ENCODE peak calls at places on chromosome 11, in nine cellular contexts. One of them, this sample, is unnamed.
A peak's percentile ranks its signal among the peaks of the same experiment; 100 is the strongest.

GRCh38 chr11:14500181-14500651 is 605 bp upstream of the COPB1 start:
- DNase-seq in CD8-positive, alpha-beta T cell: peak; percentile 56
- DNase-seq in prostate gland: peak; percentile 67
- DNase-seq in head of caudate nucleus: peak; percentile 24
- DNase-seq in activated T-cell treated with anti-CD3 and anti-CD28 coated beads, Interleukin-2, amount 50 U/mL, for 4 hours: peak; percentile 38
- DNase-seq in BJ: peak; percentile 9
- DNase-seq in cardiac fibroblast: peak; percentile 59
- DNase-seq in fibroblast of pulmonary artery: peak; percentile 61
- DNase-seq in activated CD4-positive, alpha-beta T cell treated with anti-CD3 and anti-CD28 coated beads for 48 hours: peak; percentile 60
- DNase-seq in this sample: peak; percentile 26

GRCh38 chr11:93169950-93170561 is 27.7 kb downstream of the SLC36A4 start:
- DNase-seq in CD8-positive, alpha-beta T cell: no peak
- DNase-seq in prostate gland: no peak
- DNase-seq in head of caudate nucleus: no peak
- DNase-seq in activated T-cell treated with anti-CD3 and anti-CD28 coated beads, Interleukin-2, amount 50 U/mL, for 4 hours: no peak
- DNase-seq in BJ: no peak
- DNase-seq in cardiac fibroblast: peak; percentile 36
- DNase-seq in fibroblast of pulmonary artery: peak; percentile 55
- DNase-seq in activated CD4-positive, alpha-beta T cell treated with anti-CD3 and anti-CD28 coated beads for 48 hours: no peak
- DNase-seq in this sample: no peak

GRCh38 chr11:60328460-60328859 is 1.4 kb downstream of the MS4A6E start:
- DNase-seq in CD8-positive, alpha-beta T cell: no peak
- DNase-seq in prostate gland: no peak
- DNase-seq in head of caudate nucleus: no peak
- DNase-seq in activated T-cell treated with anti-CD3 and anti-CD28 coated beads, Interleukin-2, amount 50 U/mL, for 4 hours: no peak
- DNase-seq in BJ: no peak
- DNase-seq in cardiac fibroblast: no peak
- DNase-seq in fibroblast of pulmonary artery: no peak
- DNase-seq in activated CD4-positive, alpha-beta T cell treated with anti-CD3 and anti-CD28 coated beads for 48 hours: no peak
- DNase-seq in this sample: no peak

GRCh38 chr11:120547871-120548681 is 36.5 kb downstream of the GRIK4 start:
- DNase-seq in CD8-positive, alpha-beta T cell: no peak
- DNase-seq in prostate gland: peak; percentile 62
- DNase-seq in head of caudate nucleus: peak; percentile 90
- DNase-seq in activated T-cell treated with anti-CD3 and anti-CD28 coated beads, Interleukin-2, amount 50 U/mL, for 4 hours: no peak
- DNase-seq in BJ: peak; percentile 90
- DNase-seq in cardiac fibroblast: peak; percentile 94
- DNase-seq in fibroblast of pulmonary artery: peak; percentile 94
- DNase-seq in activated CD4-positive, alpha-beta T cell treated with anti-CD3 and anti-CD28 coated beads for 48 hours: no peak
- DNase-seq in this sample: peak; percentile 72

GRCh38 chr11:45285931-45286632 is at the start of gene SYT13:
- DNase-seq in CD8-positive, alpha-beta T cell: no peak
- DNase-seq in prostate gland: peak; percentile 60
- DNase-seq in head of caudate nucleus: peak; percentile 51
- DNase-seq in activated T-cell treated with anti-CD3 and anti-CD28 coated beads, Interleukin-2, amount 50 U/mL, for 4 hours: no peak
- DNase-seq in BJ: no peak
- DNase-seq in cardiac fibroblast: no peak
- DNase-seq in fibroblast of pulmonary artery: no peak
- DNase-seq in activated CD4-positive, alpha-beta T cell treated with anti-CD3 and anti-CD28 coated beads for 48 hours: no peak
- DNase-seq in this sample: no peak

GRCh38 chr11:112216591-112217105 is 9.6 kb upstream of the PTS start:
- DNase-seq in CD8-positive, alpha-beta T cell: no peak
- DNase-seq in prostate gland: no peak
- DNase-seq in head of caudate nucleus: no peak
- DNase-seq in activated T-cell treated with anti-CD3 and anti-CD28 coated beads, Interleukin-2, amount 50 U/mL, for 4 hours: no peak
- DNase-seq in BJ: peak; percentile 27
- DNase-seq in cardiac fibroblast: no peak
- DNase-seq in fibroblast of pulmonary artery: peak; percentile 38
- DNase-seq in activated CD4-positive, alpha-beta T cell treated with anti-CD3 and anti-CD28 coated beads for 48 hours: no peak
- DNase-seq in this sample: no peak

GRCh38 chr11:20193307-20193706 is 33.0 kb upstream of the DBX1 start:
- DNase-seq in CD8-positive, alpha-beta T cell: no peak
- DNase-seq in prostate gland: no peak
- DNase-seq in head of caudate nucleus: no peak
- DNase-seq in activated T-cell treated with anti-CD3 and anti-CD28 coated beads, Interleukin-2, amount 50 U/mL, for 4 hours: no peak
- DNase-seq in BJ: no peak
- DNase-seq in cardiac fibroblast: no peak
- DNase-seq in fibroblast of pulmonary artery: no peak
- DNase-seq in activated CD4-positive, alpha-beta T cell treated with anti-CD3 and anti-CD28 coated beads for 48 hours: no peak
- DNase-seq in this sample: no peak

GRCh38 chr11:126829716-126830115 is 170.9 kb downstream of the KIRREL3 start:
- DNase-seq in CD8-positive, alpha-beta T cell: no peak
- DNase-seq in prostate gland: no peak
- DNase-seq in head of caudate nucleus: no peak
- DNase-seq in activated T-cell treated with anti-CD3 and anti-CD28 coated beads, Interleukin-2, amount 50 U/mL, for 4 hours: no peak
- DNase-seq in BJ: no peak
- DNase-seq in cardiac fibroblast: no peak
- DNase-seq in fibroblast of pulmonary artery: no peak
- DNase-seq in activated CD4-positive, alpha-beta T cell treated with anti-CD3 and anti-CD28 coated beads for 48 hours: no peak
- DNase-seq in this sample: no peak

GRCh38 chr11:118628432-118628831 is 21.0 kb downstream of the PHLDB1 start:
- DNase-seq in CD8-positive, alpha-beta T cell: no peak
- DNase-seq in prostate gland: no peak
- DNase-seq in head of caudate nucleus: peak; percentile 66
- DNase-seq in activated T-cell treated with anti-CD3 and anti-CD28 coated beads, Interleukin-2, amount 50 U/mL, for 4 hours: no peak
- DNase-seq in BJ: no peak
- DNase-seq in cardiac fibroblast: no peak
- DNase-seq in fibroblast of pulmonary artery: no peak
- DNase-seq in activated CD4-positive, alpha-beta T cell treated with anti-CD3 and anti-CD28 coated beads for 48 hours: no peak
- DNase-seq in this sample: no peak

GRCh38 chr11:72426054-72426757 is 8.1 kb downstream of the CLPB start:
- DNase-seq in CD8-positive, alpha-beta T cell: no peak
- DNase-seq in prostate gland: no peak
- DNase-seq in head of caudate nucleus: no peak
- DNase-seq in activated T-cell treated with anti-CD3 and anti-CD28 coated beads, Interleukin-2, amount 50 U/mL, for 4 hours: no peak
- DNase-seq in BJ: no peak
- DNase-seq in cardiac fibroblast: no peak
- DNase-seq in fibroblast of pulmonary artery: no peak
- DNase-seq in activated CD4-positive, alpha-beta T cell treated with anti-CD3 and anti-CD28 coated beads for 48 hours: no peak
- DNase-seq in this sample: no peak

GRCh38 chr11:92948116-92948515 is 21.3 kb upstream of the MTNR1B start:
- DNase-seq in CD8-positive, alpha-beta T cell: no peak
- DNase-seq in prostate gland: no peak
- DNase-seq in head of caudate nucleus: no peak
- DNase-seq in activated T-cell treated with anti-CD3 and anti-CD28 coated beads, Interleukin-2, amount 50 U/mL, for 4 hours: no peak
- DNase-seq in BJ: no peak
- DNase-seq in cardiac fibroblast: no peak
- DNase-seq in fibroblast of pulmonary artery: no peak
- DNase-seq in activated CD4-positive, alpha-beta T cell treated with anti-CD3 and anti-CD28 coated beads for 48 hours: no peak
- DNase-seq in this sample: no peak

GRCh38 chr11:120712862-120713770 is 201.6 kb downstream of the GRIK4 start:
- DNase-seq in CD8-positive, alpha-beta T cell: no peak
- DNase-seq in prostate gland: no peak
- DNase-seq in head of caudate nucleus: no peak
- DNase-seq in activated T-cell treated with anti-CD3 and anti-CD28 coated beads, Interleukin-2, amount 50 U/mL, for 4 hours: no peak
- DNase-seq in BJ: no peak
- DNase-seq in cardiac fibroblast: no peak
- DNase-seq in fibroblast of pulmonary artery: no peak
- DNase-seq in activated CD4-positive, alpha-beta T cell treated with anti-CD3 and anti-CD28 coated beads for 48 hours: no peak
- DNase-seq in this sample: no peak

GRCh38 chr11:94732617-94733292 is 35.4 kb upstream of the AMOTL1 start:
- DNase-seq in CD8-positive, alpha-beta T cell: no peak
- DNase-seq in prostate gland: no peak
- DNase-seq in head of caudate nucleus: no peak
- DNase-seq in activated T-cell treated with anti-CD3 and anti-CD28 coated beads, Interleukin-2, amount 50 U/mL, for 4 hours: no peak
- DNase-seq in BJ: peak; percentile 62
- DNase-seq in cardiac fibroblast: peak; percentile 80
- DNase-seq in fibroblast of pulmonary artery: peak; percentile 90
- DNase-seq in activated CD4-positive, alpha-beta T cell treated with anti-CD3 and anti-CD28 coated beads for 48 hours: no peak
- DNase-seq in this sample: no peak

GRCh38 chr11:44950036-44950624 is 553 bp downstream of the TP53I11 start:
- DNase-seq in CD8-positive, alpha-beta T cell: peak; percentile 32
- DNase-seq in prostate gland: peak; percentile 39
- DNase-seq in head of caudate nucleus: no peak
- DNase-seq in activated T-cell treated with anti-CD3 and anti-CD28 coated beads, Interleukin-2, amount 50 U/mL, for 4 hours: no peak
- DNase-seq in BJ: no peak
- DNase-seq in cardiac fibroblast: no peak
- DNase-seq in fibroblast of pulmonary artery: no peak
- DNase-seq in activated CD4-positive, alpha-beta T cell treated with anti-CD3 and anti-CD28 coated beads for 48 hours: peak; percentile 49
- DNase-seq in this sample: no peak

GRCh38 chr11:69575296-69576068 is 65.5 kb upstream of the CCND1 start:
- DNase-seq in CD8-positive, alpha-beta T cell: no peak
- DNase-seq in prostate gland: no peak
- DNase-seq in head of caudate nucleus: no peak
- DNase-seq in activated T-cell treated with anti-CD3 and anti-CD28 coated beads, Interleukin-2, amount 50 U/mL, for 4 hours: no peak
- DNase-seq in BJ: no peak
- DNase-seq in cardiac fibroblast: no peak
- DNase-seq in fibroblast of pulmonary artery: no peak
- DNase-seq in activated CD4-positive, alpha-beta T cell treated with anti-CD3 and anti-CD28 coated beads for 48 hours: no peak
- DNase-seq in this sample: no peak

This sample was measured in HS-27A.